ENCODE peak calls at places on chromosomes 5 and 9, in eight cellular contexts. H, O, E, X, L, C, W and D are unnamed samples.
A peak's percentile ranks its signal among the peaks of the same experiment; 100 is the strongest.

GRCh38 chr5:58056546-58056945 is 403.3 kb downstream of the PLK2 start:
- DNase-seq in O (no peak), L (no peak), W (peak; percentile 41), E (peak; percentile 55), H (no peak), X (no peak), C (no peak), D (peak; percentile 63)

GRCh38 chr5:34843482-34843881 is 4.5 kb downstream of the TTC23L start:
- DNase-seq in X (no peak), H (no peak), L (no peak), C (no peak), E (peak; percentile 75), W (no peak), O (no peak), D (peak; percentile 22)

GRCh38 chr9:15104826-15105420 is 194.7 kb upstream of the FREM1 start:
- DNase-seq in O (no peak), X (peak; percentile 41), W (peak; percentile 56), L (no peak), C (peak; percentile 75), H (peak; percentile 57), E (peak; percentile 46), D (peak; percentile 51)

GRCh38 chr9:37295796-37296195 is 126.7 kb upstream of the GRHPR start:
- DNase-seq in W (no peak), L (no peak), C (peak; percentile 64), X (no peak), E (no peak), H (peak; percentile 49), O (no peak), D (no peak)

GRCh38 chr5:149261246-149261645 is 10.4 kb upstream of the AFAP1L1 start:
- DNase-seq in L (no peak), C (no peak), E (no peak), O (no peak), H (peak; percentile 49), W (no peak), X (no peak), D (no peak)

GRCh38 chr5:31809037-31809910 is 170.3 kb downstream of the PDZD2 start:
- DNase-seq in L (peak; percentile 74), O (no peak), C (peak; percentile 86), W (peak; percentile 84), X (peak; percentile 81), E (peak; percentile 73), H (peak; percentile 71), D (peak; percentile 56)

GRCh38 chr5:178624626-178625546 is 2.0 kb downstream of the CLK4 start:
- DNase-seq in C (peak; percentile 32), O (no peak), X (no peak), W (peak; percentile 50), L (no peak), E (peak; percentile 17), H (no peak), D (peak; percentile 26)

GRCh38 chr5:78496373-78496772 is 136.0 kb downstream of the SCAMP1 start:
- DNase-seq in C (peak; percentile 14), L (no peak), E (peak; percentile 39), O (no peak), W (peak; percentile 72), X (no peak), H (no peak), D (peak; percentile 86)

GRCh38 chr9:124390812-124391658 is 24.2 kb downstream of the PSMB7 start:
- DNase-seq in O (no peak), L (no peak), X (peak; percentile 82), W (peak; percentile 49), H (no peak), E (peak; percentile 72), C (no peak), D (no peak)

GRCh38 chr9:137592767-137593166 is 2.5 kb upstream of the ZMYND19 start:
- DNase-seq in E (no peak), H (peak; percentile 68), W (no peak), O (no peak), X (no peak), L (peak; percentile 79), C (no peak), D (no peak)

GRCh38 chr9:137588891-137589290 is 1.4 kb downstream of the ZMYND19 start:
- DNase-seq in E (no peak), X (no peak), O (no peak), C (no peak), H (no peak), L (no peak), W (no peak), D (peak; percentile 71)

GRCh38 chr9:137590469-137591383 is at the start of gene ZMYND19:
- DNase-seq in O (peak; percentile 86), L (peak; percentile 94), H (peak; percentile 88), C (peak; percentile 93), E (peak; percentile 81), W (peak; percentile 86), X (peak; percentile 85), D (peak; percentile 96)

GRCh38 chr9:137588311-137588710 is 2.0 kb downstream of the ZMYND19 start:
- DNase-seq in H (no peak), W (no peak), C (no peak), O (no peak), E (no peak), L (no peak), X (no peak), D (no peak)

GRCh38 chr9:137590123-137590468 is 216 bp downstream of the ZMYND19 start:
- DNase-seq in E (no peak), X (no peak), C (peak; percentile 30), H (no peak), L (no peak), O (no peak), W (no peak), D (no peak)
- H3K4me3 ChIP-seq in E (peak overlapping the region; percentile 74), X (peak overlapping the region; percentile 99), C (peak overlapping the region; percentile 79), H (peak overlapping the region; percentile 78), L (peak overlapping the region; percentile 63), O (peak overlapping the region; percentile 95), W (no peak overlapping the region), D (peak overlapping the region; percentile 76)

DNA sequence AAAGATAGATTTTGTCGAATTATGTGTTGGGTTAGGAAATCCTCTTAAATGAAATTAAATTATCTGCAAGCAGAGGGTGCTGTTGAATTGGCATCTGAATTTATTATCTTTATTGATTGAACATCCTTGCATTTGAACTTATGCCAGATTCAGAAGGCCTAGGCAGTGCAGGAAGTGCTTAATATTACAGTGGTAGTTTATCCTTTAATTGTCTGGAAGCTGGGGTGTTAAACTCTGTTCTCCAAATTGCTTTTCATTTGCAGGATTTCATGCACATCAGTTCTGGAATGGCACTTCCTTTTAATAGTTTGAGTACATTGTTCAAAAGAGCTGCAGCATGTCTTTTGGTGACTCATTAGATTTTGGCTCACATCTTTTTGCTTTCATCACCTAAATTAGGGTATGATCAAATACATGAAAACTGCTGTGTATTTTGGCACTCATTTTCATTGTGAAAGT is 186.3 kb downstream of the KDM4C start:
- DNase-seq in W (peak; percentile 79), E (peak; percentile 82), X (no peak), H (peak; percentile 38), L (no peak), O (no peak), C (no peak), D (peak; percentile 83)
- TF ChIP-seq CTCF in W (peak; percentile 51), E (no peak), X (peak; percentile 17), H (no peak), L (no peak), O (no peak), C (no peak), D (no peak)

GRCh38 chr9:136806067-136806466 is 1.7 kb upstream of the RABL6 start:
- DNase-seq in E (no peak), W (no peak), H (no peak), C (no peak), X (no peak), O (no peak), L (peak; percentile 59), D (no peak)
- H3K4me3 ChIP-seq in E (no peak overlapping the region), W (peak overlapping the region; percentile 85), H (no peak overlapping the region), C (no peak overlapping the region), X (no peak overlapping the region), O (no peak overlapping the region), L (no peak overlapping the region), D (no peak overlapping the region)

GRCh38 chr9:35385042-35385441 is 104.9 kb upstream of the RUSC2 start:
- DNase-seq in E (peak; percentile 81), X (peak; percentile 9), W (peak; percentile 20), H (no peak), O (no peak), C (peak; percentile 18), L (no peak), D (peak; percentile 83)
- TF ChIP-seq CTCF in E (peak; percentile 66), X (peak; percentile 9), W (peak; percentile 37), H (no peak), O (no peak), C (peak; percentile 39), L (peak; percentile 33), D (peak; percentile 64)

GRCh38 chr9:137899551-137900360 is 22.2 kb downstream of the CACNA1B start:
- DNase-seq in W (no peak), E (no peak), H (no peak), L (peak; percentile 57), O (no peak), C (no peak), X (no peak), D (no peak)

GRCh38 chr9:137905740-137906139 is 28.2 kb downstream of the CACNA1B start:
- DNase-seq in L (no peak), E (no peak), H (no peak), O (no peak), C (no peak), W (no peak), X (no peak), D (no peak)

GRCh38 chr9:137907776-137908175 is 30.2 kb downstream of the CACNA1B start:
- DNase-seq in W (no peak), H (no peak), L (no peak), X (no peak), O (peak; percentile 40), C (no peak), E (no peak), D (no peak)

GRCh38 chr9:137900584-137901310 is 23.2 kb downstream of the CACNA1B start:
- DNase-seq in H (no peak), X (no peak), O (no peak), L (peak; percentile 23), E (no peak), C (no peak), W (no peak), D (no peak)

GRCh38 chr9:137902646-137903045 is 25.1 kb downstream of the CACNA1B start:
- DNase-seq in E (no peak), L (peak; percentile 53), C (no peak), H (no peak), W (no peak), X (no peak), O (no peak), D (no peak)
- H3K4me3 ChIP-seq in E (no peak overlapping the region), L (no peak overlapping the region), C (no peak overlapping the region), H (no peak overlapping the region), W (no peak overlapping the region), X (no peak overlapping the region), O (no peak overlapping the region), D (no peak overlapping the region)

DNA sequence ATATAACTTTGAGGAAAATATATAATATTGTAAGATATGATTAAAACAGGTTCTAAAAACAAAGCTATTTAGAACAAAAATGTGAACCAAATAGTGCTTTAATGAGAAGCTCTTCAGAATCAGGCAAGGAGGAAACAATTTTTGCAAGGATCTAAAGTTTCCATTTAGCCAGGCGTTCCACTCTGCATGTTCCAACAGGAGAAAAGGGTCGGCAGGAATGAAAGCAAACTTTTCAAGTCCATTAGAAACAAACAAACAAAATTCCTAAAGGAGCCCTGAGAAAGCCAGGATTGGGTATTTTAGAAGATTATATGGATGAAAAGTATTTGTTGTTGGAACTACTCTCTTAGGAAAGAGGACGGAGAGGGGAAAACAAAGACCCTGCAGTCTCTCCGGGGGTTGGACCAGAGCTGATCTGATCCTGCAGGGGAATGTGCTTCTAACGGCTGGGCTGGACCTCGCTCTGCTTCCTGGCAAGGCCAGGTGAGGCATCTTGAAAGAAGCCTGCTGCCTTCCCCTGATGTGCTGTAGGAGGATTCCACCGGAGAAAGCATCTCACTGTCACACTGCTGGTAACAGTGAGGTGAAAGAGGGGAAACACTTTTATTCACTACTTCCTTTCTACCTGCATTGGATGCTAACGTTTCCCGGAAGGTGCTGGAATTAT is 94.6 kb downstream of the PRRT1B start:
- DNase-seq in O (no peak), C (no peak), E (no peak), L (no peak), X (no peak), W (no peak), H (no peak), D (no peak)
- TF ChIP-seq CTCF in O (no peak), C (no peak), E (no peak), L (no peak), X (no peak), W (no peak), H (no peak), D (no peak)